ENCODE peak calls at places on chromosomes 7 and 10, in ten cellular contexts. S is esophagus squamous epithelium, V is HCT116, C is neuronal stem cell, Z is AG09309, Q is HepG2, N is body of pancreas, U is heart left ventricle, G is sigmoid colon, T is heart right ventricle. K is an unnamed sample.

GRCh38 chr7:69735582-69735981 is 137.3 kb downstream of the AUTS2 start:
- DNase-seq in S (no peak), V (no peak), C (no peak), Z (no peak), Q (no peak), N (no peak), U (no peak), G (no peak), T (no peak), K (no peak)

GRCh38 chr10:3401491-3401938 is 228.9 kb upstream of the PITRM1 start:
- DNase-seq in S (no peak), V (no peak), C (no peak), Z (peak), Q (no peak), N (no peak), U (no peak), G (no peak), T (no peak), K (no peak)

GRCh38 chr10:133274751-133275682 is 1.7 kb downstream of the ADAM8 start:
- DNase-seq in S (no peak), V (no peak), C (no peak), Z (no peak), Q (no peak), N (no peak), U (no peak), G (no peak), T (no peak), K (no peak)

GRCh38 chr10:1166101-1166827 is 110.1 kb downstream of the WDR37 start:
- DNase-seq in S (no peak), V (no peak), C (no peak), Z (no peak), Q (no peak), N (no peak), U (no peak), G (peak), T (no peak), K (no peak)

GRCh38 chr10:17380888-17381287 is 73.5 kb downstream of the ST8SIA6 start:
- DNase-seq in S (no peak), V (no peak), C (no peak), Z (no peak), Q (no peak), N (no peak), U (no peak), G (no peak), T (no peak), K (no peak)

GRCh38 chr7:141356096-141356495 is 195.1 kb upstream of the AGK start:
- DNase-seq in S (no peak), V (no peak), C (no peak), Z (no peak), Q (no peak), N (no peak), U (no peak), G (no peak), T (no peak), K (no peak)

GRCh38 chr7:73436031-73436929 is 2.7 kb downstream of the FZD9 start:
- DNase-seq in S (no peak), V (no peak), C (no peak), Z (no peak), Q (peak), N (no peak), U (no peak), G (no peak), T (no peak), K (no peak)

GRCh38 chr7:130734525-130735272 is 692 bp upstream of the KLF14 start:
- DNase-seq in S (no peak), V (no peak), C (no peak), Z (no peak), Q (no peak), N (no peak), U (no peak), G (no peak), T (no peak), K (no peak)

GRCh38 chr7:311796-312195 is 21.8 kb downstream of the FOXL3 start:
- DNase-seq in S (no peak), V (no peak), C (no peak), Z (no peak), Q (no peak), N (no peak), U (peak), G (peak), T (no peak), K (no peak)

GRCh38 chr7:93779115-93779514 is 111.4 kb downstream of the TFPI2 start:
- DNase-seq in S (no peak), V (no peak), C (no peak), Z (no peak), Q (no peak), N (no peak), U (no peak), G (no peak), T (no peak), K (no peak)

GRCh38 chr7:70032673-70033072 is 434.4 kb downstream of the AUTS2 start:
- DNase-seq in S (no peak), V (no peak), C (no peak), Z (no peak), Q (no peak), N (no peak), U (no peak), G (no peak), T (no peak), K (no peak)

GRCh38 chr10:123759496-123760070 is 93.4 kb downstream of the GPR26 start:
- DNase-seq in S (no peak), V (no peak), C (peak), Z (no peak), Q (no peak), N (no peak), U (no peak), G (no peak), T (no peak), K (no peak)

GRCh38 chr7:422191-422885 is 97.3 kb downstream of the PDGFA start:
- DNase-seq in S (no peak), V (no peak), C (no peak), Z (no peak), Q (no peak), N (no peak), U (no peak), G (no peak), T (no peak), K (no peak)

GRCh38 chr10:119893845-119894427 is 1.4 kb downstream of the SEC23IP start:
- DNase-seq in S (no peak), V (no peak), C (no peak), Z (no peak), Q (no peak), N (no peak), U (no peak), G (no peak), T (no peak), K (no peak)

GRCh38 chr10:119896061-119896655 is 3.6 kb downstream of the SEC23IP start:
- DNase-seq in S (no peak), V (no peak), C (no peak), Z (peak), Q (peak), N (peak), U (no peak), G (no peak), T (no peak), K (peak)

GRCh38 chr10:119896937-119897336 is 4.4 kb downstream of the SEC23IP start:
- DNase-seq in S (no peak), V (no peak), C (no peak), Z (no peak), Q (peak), N (peak), U (peak), G (peak), T (peak), K (no peak)

GRCh38 chr10:119897366-119897765 is 4.8 kb downstream of the SEC23IP start:
- DNase-seq in S (no peak), V (no peak), C (no peak), Z (no peak), Q (peak), N (no peak), U (no peak), G (no peak), T (no peak), K (no peak)

GRCh38 chr10:119892188-119893065 is at the start of gene SEC23IP:
- DNase-seq in S (peak), V (peak), C (peak), Z (peak), Q (peak), N (peak), U (peak), G (peak), T (peak), K (peak)
- H3K4me3 ChIP-seq in S (peak), V (peak), C (peak), Z (peak), Q (peak), N (peak), U (peak), G (peak), T (peak), K (peak)

GRCh38 chr10:122163182-122164027 is 107.7 kb upstream of the BTBD16 start:
- DNase-seq in S (no peak), V (no peak), C (peak), Z (no peak), Q (no peak), N (no peak), U (no peak), G (no peak), T (peak), K (no peak)

GRCh38 chr10:122164028-122164601 is 107.0 kb upstream of the BTBD16 start:
- DNase-seq in S (no peak), V (no peak), C (peak), Z (no peak), Q (no peak), N (no peak), U (no peak), G (no peak), T (no peak), K (no peak)

GRCh38 chr10:122164815-122165491 is 106.1 kb upstream of the BTBD16 start:
- DNase-seq in S (no peak), V (no peak), C (no peak), Z (no peak), Q (peak), N (peak), U (no peak), G (no peak), T (no peak), K (no peak)

GRCh38 chr10:122161795-122162194 is 109.3 kb upstream of the BTBD16 start:
- DNase-seq in S (no peak), V (no peak), C (no peak), Z (no peak), Q (no peak), N (no peak), U (no peak), G (no peak), T (no peak), K (no peak)

DNA sequence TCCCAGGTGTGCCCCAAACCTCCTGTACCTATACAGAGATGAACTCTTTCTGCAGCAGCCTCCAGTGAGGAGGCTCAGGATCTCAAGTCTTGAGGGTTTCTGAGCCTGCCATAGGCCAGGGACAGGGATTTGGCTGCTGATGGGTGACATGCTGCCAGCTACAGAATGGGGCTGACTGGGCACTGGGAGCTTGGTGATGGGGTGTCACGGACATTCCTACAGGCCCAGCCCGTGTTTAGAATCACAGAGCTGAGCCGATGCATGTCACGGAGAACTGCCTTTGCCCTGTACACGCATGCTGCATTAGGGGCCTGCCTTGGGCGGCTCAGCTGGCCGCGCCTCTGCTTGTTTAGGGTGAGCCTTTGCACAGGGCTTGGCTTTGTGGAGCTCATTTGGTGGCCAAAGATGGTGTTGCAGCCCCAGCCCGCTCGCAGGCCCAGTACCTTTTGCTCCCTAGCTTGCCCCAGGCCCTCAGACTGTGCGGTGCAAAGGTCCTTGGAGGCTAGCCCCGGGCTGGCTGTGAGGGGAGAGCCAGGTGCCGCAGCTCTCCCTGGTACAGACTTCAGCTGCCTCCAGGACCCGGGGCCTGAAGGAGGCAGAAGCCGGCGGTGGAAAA is 108.4 kb upstream of the BTBD16 start:
- DNase-seq in S (no peak), V (no peak), C (peak), Z (no peak), Q (peak), N (no peak), U (peak), G (no peak), T (peak), K (no peak)
- H3K4me3 ChIP-seq in S (peak), V (no peak), C (peak), Z (no peak), Q (no peak), N (no peak), U (peak), G (peak), T (peak), K (peak)

GRCh38 chr7:27419581-27420177 is 177.1 kb downstream of the EVX1 start:
- DNase-seq in S (no peak), V (no peak), C (no peak), Z (no peak), Q (no peak), N (no peak), U (no peak), G (no peak), T (no peak), K (no peak)
- H3K4me3 ChIP-seq in S (no peak), V (no peak), C (no peak), Z (no peak), Q (no peak), N (no peak), U (no peak), G (no peak), T (no peak), K (no peak)

GRCh38 chr10:103278424-103278823 is 1.5 kb downstream of the INA start:
- DNase-seq in S (no peak), V (no peak), C (no peak), Z (no peak), Q (no peak), N (no peak), U (no peak), G (no peak), T (no peak), K (no peak)

GRCh38 chr10:103280505-103280904 is 3.6 kb downstream of the INA start:
- DNase-seq in S (no peak), V (no peak), C (no peak), Z (no peak), Q (no peak), N (no peak), U (no peak), G (no peak), T (no peak), K (no peak)

GRCh38 chr10:103277713-103278299 is 868 bp downstream of the INA start:
- DNase-seq in S (no peak), V (no peak), C (no peak), Z (no peak), Q (no peak), N (no peak), U (no peak), G (no peak), T (no peak), K (no peak)

GRCh38 chr10:103276941-103277712 is at the start of gene INA:
- DNase-seq in S (no peak), V (no peak), C (peak), Z (no peak), Q (no peak), N (no peak), U (no peak), G (no peak), T (no peak), K (no peak)

DNA sequence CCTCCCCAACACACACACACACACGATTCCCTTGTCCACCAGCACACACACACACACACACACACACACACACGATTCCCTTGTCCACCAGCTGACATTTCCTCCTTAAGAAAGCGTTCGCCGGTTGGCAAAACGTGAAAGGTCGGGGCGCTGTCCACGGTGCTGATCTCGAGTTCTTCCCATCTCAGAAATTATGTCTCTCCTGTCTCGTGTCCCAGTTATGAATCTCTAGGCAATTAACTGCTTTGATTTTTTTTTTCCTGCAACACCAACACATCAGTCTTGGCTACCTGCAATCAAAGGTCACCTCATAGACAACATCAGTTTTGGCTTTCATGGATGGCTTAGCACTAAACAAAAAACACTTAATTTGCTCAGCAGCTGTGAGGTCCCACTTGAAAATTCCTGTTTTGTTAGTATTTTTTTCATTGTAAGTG is 1.9 kb downstream of the INA start:
- DNase-seq in S (no peak), V (no peak), C (peak), Z (no peak), Q (no peak), N (peak), U (peak), G (no peak), T (peak), K (no peak)
- H3K4me3 ChIP-seq in S (no peak), V (no peak), C (no peak), Z (no peak), Q (no peak), N (no peak), U (no peak), G (no peak), T (no peak), K (no peak)

GRCh38 chr7:92751902-92752901 is 84.2 kb downstream of the CDK6 start:
- DNase-seq in S (no peak), V (peak), C (no peak), Z (peak), Q (peak), N (no peak), U (no peak), G (no peak), T (no peak), K (peak)
- H3K4me3 ChIP-seq in S (no peak), V (no peak), C (no peak), Z (no peak), Q (no peak), N (no peak), U (no peak), G (no peak), T (no peak), K (no peak)

GRCh38 chr7:98230746-98231471 is 19.7 kb downstream of the BHLHA15 start:
- DNase-seq in S (no peak), V (no peak), C (no peak), Z (no peak), Q (no peak), N (peak), U (no peak), G (no peak), T (no peak), K (no peak)
- H3K4me3 ChIP-seq in S (no peak), V (no peak), C (no peak), Z (no peak), Q (no peak), N (no peak), U (no peak), G (no peak), T (no peak), K (no peak)